ENCODE peak calls at places on chromosomes 3 and 15, in eight cellular contexts. L is HL-60, M is Calu3, J is AG04449, U is MM.1S, F is osteocyte, V is HFF-Myc, Z is cardiac fibroblast. S is an unnamed sample.

GRCh38 chr3:186220886-186221285 is 112.0 kb upstream of the ETV5 start:
- DNase-seq in J (no peak), F (no peak), V (no peak), L (no peak), U (no peak), M (no peak), Z (no peak), S (no peak)

GRCh38 chr15:40155270-40155910 is 5.5 kb upstream of the BUB1B start:
- DNase-seq in L (no peak), M (peak), U (no peak), F (no peak), Z (no peak), J (no peak), V (no peak), S (no peak)

GRCh38 chr3:46495901-46496456 is 1.8 kb upstream of the RTP3 start:
- DNase-seq in V (no peak), L (no peak), U (no peak), J (peak), F (peak), M (no peak), Z (peak), S (peak)

GRCh38 chr3:14633819-14634424 is 17.6 kb upstream of the CCDC174 start:
- DNase-seq in J (no peak), V (peak), U (peak), M (peak), F (peak), Z (peak), L (peak), S (no peak)

GRCh38 chr3:38164136-38164965 is 986 bp upstream of the OXSR1 start:
- DNase-seq in J (no peak), L (no peak), U (no peak), V (no peak), F (no peak), M (peak), Z (no peak), S (no peak)

GRCh38 chr15:89088605-89089315 is 504 bp downstream of the ABHD2 start:
- DNase-seq in V (no peak), U (peak), J (no peak), L (no peak), M (peak), F (no peak), Z (peak), S (no peak)

GRCh38 chr3:57007513-57008415 is 52.7 kb upstream of the SPATA12 start:
- DNase-seq in F (no peak), V (peak), L (no peak), J (peak), M (peak), Z (peak), U (no peak), S (peak)

GRCh38 chr15:80747317-80748053 is 31.7 kb upstream of the CEMIP start:
- DNase-seq in F (no peak), L (no peak), V (no peak), Z (no peak), J (no peak), U (no peak), M (no peak), S (no peak)

GRCh38 chr3:129593595-129594339 is 12.7 kb downstream of the PLXND1 start:
- DNase-seq in U (peak), Z (peak), J (no peak), M (no peak), F (no peak), V (no peak), L (peak), S (no peak)

GRCh38 chr3:100710355-100711198 is 1.3 kb downstream of the TFG start:
- DNase-seq in F (no peak), L (no peak), V (peak), Z (peak), U (peak), J (peak), M (peak), S (peak)

GRCh38 chr3:147903037-147903436 is 493.9 kb downstream of the ZIC1 start:
- DNase-seq in M (no peak), L (no peak), J (no peak), F (no peak), V (no peak), U (no peak), Z (no peak), S (no peak)

GRCh38 chr3:11005686-11006256 is 13.2 kb downstream of the SLC6A1 start:
- DNase-seq in U (no peak), V (no peak), J (no peak), L (no peak), Z (no peak), M (no peak), F (no peak), S (no peak)

GRCh38 chr3:94374439-94375161 is 311.7 kb downstream of the NSUN3 start:
- DNase-seq in U (no peak), V (no peak), Z (no peak), F (no peak), M (no peak), J (no peak), L (no peak), S (no peak)

GRCh38 chr3:150309557-150309956 is 98.5 kb upstream of the TSC22D2 start:
- DNase-seq in M (no peak), Z (peak), V (peak), L (no peak), U (no peak), J (no peak), F (no peak), S (no peak)

GRCh38 chr3:150311156-150311555 is 96.9 kb upstream of the TSC22D2 start:
- DNase-seq in F (no peak), Z (no peak), J (no peak), L (no peak), M (no peak), V (no peak), U (no peak), S (no peak)

GRCh38 chr3:150312018-150312657 is 96.0 kb upstream of the TSC22D2 start:
- DNase-seq in J (no peak), Z (no peak), F (no peak), M (no peak), V (no peak), L (no peak), U (no peak), S (no peak)

GRCh38 chr3:150307862-150308261 is 100.2 kb upstream of the TSC22D2 start:
- DNase-seq in F (no peak), L (no peak), U (no peak), V (no peak), M (no peak), J (no peak), Z (no peak), S (no peak)

GRCh38 chr3:150308481-150308918 is 99.6 kb upstream of the TSC22D2 start:
- DNase-seq in V (no peak), J (no peak), U (no peak), M (peak), L (no peak), Z (peak), F (no peak), S (no peak)
- TF ChIP-seq CTCF in V (no peak), J (no peak), U (no peak), M (no peak), L (no peak), Z (no peak), F (no peak), S (no peak)

DNA sequence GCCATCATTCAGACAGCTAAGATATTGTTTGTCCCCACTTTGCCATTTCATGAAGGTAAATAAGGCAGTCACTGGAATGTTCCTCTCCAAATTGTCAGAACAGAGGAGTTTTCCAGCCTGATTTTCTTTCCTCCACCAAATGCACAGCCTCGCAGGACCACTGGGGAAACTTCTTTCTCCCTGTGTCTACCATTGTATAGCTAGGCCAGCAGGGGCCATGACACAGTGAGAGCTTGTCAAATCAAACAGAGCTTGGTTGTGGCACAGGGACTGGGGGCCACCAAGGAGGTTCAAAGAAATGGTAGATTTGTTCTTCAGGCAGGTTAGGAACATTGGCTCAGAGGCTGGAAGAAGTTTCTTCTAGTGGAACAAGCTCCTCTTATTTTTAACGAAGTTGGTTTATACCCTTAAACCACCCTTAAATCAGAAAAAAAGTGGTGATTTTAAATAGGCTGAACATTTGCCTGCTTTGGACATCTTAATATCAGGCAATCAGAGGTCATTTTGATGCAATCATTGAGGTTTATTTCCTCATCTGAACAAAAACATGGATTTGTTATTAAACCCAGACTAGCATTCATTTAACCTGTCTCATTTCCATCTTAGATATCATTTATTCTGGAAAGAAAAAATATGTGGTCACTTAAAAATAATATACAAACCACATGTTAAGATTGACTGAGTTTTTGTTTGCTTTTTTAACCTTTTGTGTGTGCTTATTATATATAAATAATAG is 105.5 kb downstream of the GTPBP8 start:
- DNase-seq in U (no peak), L (no peak), Z (peak), V (no peak), J (no peak), F (no peak), M (no peak), S (peak)
- TF ChIP-seq CTCF in U (no peak), L (no peak), Z (no peak), V (no peak), J (no peak), F (no peak), M (no peak), S (no peak)

GRCh38 chr15:100663066-100663465 is 60.7 kb downstream of the ASB7 start:
- DNase-seq in U (no peak), M (peak), Z (no peak), V (no peak), L (no peak), F (no peak), J (no peak), S (no peak)
- TF ChIP-seq CTCF in U (no peak), M (peak), Z (peak), V (peak), L (no peak), F (peak), J (peak), S (peak)

GRCh38 chr3:98371186-98371585 is 17.5 kb downstream of the OR5K4 start:
- DNase-seq in Z (no peak), M (no peak), J (no peak), U (no peak), F (no peak), V (no peak), L (no peak), S (no peak)
- TF ChIP-seq CTCF in Z (no peak), M (no peak), J (no peak), U (no peak), F (no peak), V (no peak), L (no peak), S (no peak)

S was measured in AG09319.